ENCODE peak calls at places on chromosome 3, in six cellular contexts. H, B, V, K, P and O are unnamed samples.

GRCh38 chr3:182246870-182247269 is 535.1 kb downstream of the SOX2 start:
- ATAC-seq in H (no peak), B (no peak), V (no peak), K (no peak), P (no peak), O (no peak)

GRCh38 chr3:157906627-157907026 is 199.6 kb downstream of the SHOX2 start:
- ATAC-seq in H (no peak), B (no peak), V (no peak), K (no peak), P (no peak), O (no peak)

GRCh38 chr3:157572559-157573270 is 69.5 kb upstream of the VEPH1 start:
- ATAC-seq in H (peak; percentile 91), B (no peak), V (peak; percentile 93), K (peak; percentile 80), P (peak; percentile 91), O (peak; percentile 55)

GRCh38 chr3:168094580-168094876 is 1.2 kb downstream of the GOLIM4 start:
- ATAC-seq in H (no peak), B (peak; percentile 7), V (no peak), K (peak; percentile 66), P (no peak), O (no peak)

GRCh38 chr3:195907730-195908438 is 467 bp downstream of the TNK2 start:
- ATAC-seq in H (peak; percentile 67), B (peak; percentile 60), V (peak; percentile 65), K (peak; percentile 51), P (peak; percentile 54), O (no peak)

GRCh38 chr3:42802876-42803799 is 1.2 kb downstream of the HIGD1A start:
- ATAC-seq in H (peak; percentile 5), B (no peak), V (peak; percentile 7), K (peak; percentile 1), P (peak; percentile 4), O (no peak)

GRCh38 chr3:137385922-137386321 is 378.2 kb upstream of the SOX14 start:
- ATAC-seq in H (no peak), B (no peak), V (no peak), K (no peak), P (no peak), O (no peak)

GRCh38 chr3:57287205-57287604 is 5.3 kb downstream of the ASB14 start:
- ATAC-seq in H (no peak), B (no peak), V (no peak), K (no peak), P (no peak), O (no peak)

GRCh38 chr3:141529256-141530132 is 42.7 kb downstream of the RASA2 start:
- ATAC-seq in H (no peak), B (no peak), V (no peak), K (no peak), P (no peak), O (no peak)

GRCh38 chr3:40961104-40961857 is 238.0 kb upstream of the CTNNB1 start:
- ATAC-seq in H (no peak), B (no peak), V (no peak), K (no peak), P (peak; percentile 90), O (no peak)

GRCh38 chr3:51995346-51996156 is at the start of gene RPL29:
- ATAC-seq in H (peak; percentile 91), B (peak; percentile 95), V (peak; percentile 81), K (peak; percentile 79), P (peak; percentile 92), O (peak; percentile 98)

GRCh38 chr3:194265505-194265892 is 85.6 kb downstream of the CPN2 start:
- ATAC-seq in H (no peak), B (peak; percentile 84), V (no peak), K (no peak), P (no peak), O (peak; percentile 86)

GRCh38 chr3:184592411-184593200 is 31.0 kb downstream of the EPHB3 start:
- ATAC-seq in H (peak; percentile 29), B (no peak), V (peak; percentile 22), K (peak; percentile 25), P (no peak), O (peak; percentile 19)

GRCh38 chr3:9934235-9934621 is 594 bp downstream of the CRELD1 start:
- ATAC-seq in H (peak; percentile 20), B (no peak), V (peak; percentile 29), K (peak; percentile 7), P (peak; percentile 8), O (no peak)

GRCh38 chr3:166934879-166935278 is 445.2 kb downstream of the ZBBX start:
- ATAC-seq in H (no peak), B (no peak), V (no peak), K (no peak), P (no peak), O (no peak)

GRCh38 chr3:12367346-12367745 is 78.5 kb downstream of the PPARG start:
- ATAC-seq in H (no peak), B (no peak), V (no peak), K (no peak), P (no peak), O (no peak)

GRCh38 chr3:185325946-185326791 is 36.8 kb upstream of the MAP3K13 start:
- ATAC-seq in H (no peak), B (no peak), V (peak; percentile 46), K (no peak), P (no peak), O (no peak)

GRCh38 chr3:112579232-112579631 is 17.4 kb downstream of the SLC35A5 start:
- ATAC-seq in H (no peak), B (no peak), V (no peak), K (no peak), P (no peak), O (no peak)

GRCh38 chr3:165805834-165806561 is 31.2 kb downstream of the BCHE start:
- ATAC-seq in H (peak; percentile 83), B (no peak), V (no peak), K (peak; percentile 92), P (peak; percentile 61), O (peak; percentile 79)

GRCh38 chr3:153209596-153209995 is 47.6 kb downstream of the RAP2B start:
- ATAC-seq in H (peak; percentile 33), B (peak; percentile 49), V (peak; percentile 76), K (no peak), P (no peak), O (peak; percentile 39)

GRCh38 chr3:45979378-45979777 is 16.2 kb downstream of the FYCO1 start:
- ATAC-seq in H (no peak), B (peak; percentile 28), V (no peak), K (no peak), P (peak; percentile 71), O (no peak)

GRCh38 chr3:157148123-157148889 is 11.6 kb downstream of the CCNL1 start:
- ATAC-seq in H (no peak), B (no peak), V (peak; percentile 16), K (peak; percentile 9), P (peak; percentile 45), O (no peak)

GRCh38 chr3:125306620-125307019 is 68.5 kb downstream of the ZNF148 start:
- ATAC-seq in H (no peak), B (no peak), V (no peak), K (peak; percentile 39), P (no peak), O (no peak)

GRCh38 chr3:141477224-141477623 is 9.6 kb upstream of the RASA2 start:
- ATAC-seq in H (peak; percentile 92), B (no peak), V (peak; percentile 80), K (peak; percentile 61), P (no peak), O (no peak)

DNA sequence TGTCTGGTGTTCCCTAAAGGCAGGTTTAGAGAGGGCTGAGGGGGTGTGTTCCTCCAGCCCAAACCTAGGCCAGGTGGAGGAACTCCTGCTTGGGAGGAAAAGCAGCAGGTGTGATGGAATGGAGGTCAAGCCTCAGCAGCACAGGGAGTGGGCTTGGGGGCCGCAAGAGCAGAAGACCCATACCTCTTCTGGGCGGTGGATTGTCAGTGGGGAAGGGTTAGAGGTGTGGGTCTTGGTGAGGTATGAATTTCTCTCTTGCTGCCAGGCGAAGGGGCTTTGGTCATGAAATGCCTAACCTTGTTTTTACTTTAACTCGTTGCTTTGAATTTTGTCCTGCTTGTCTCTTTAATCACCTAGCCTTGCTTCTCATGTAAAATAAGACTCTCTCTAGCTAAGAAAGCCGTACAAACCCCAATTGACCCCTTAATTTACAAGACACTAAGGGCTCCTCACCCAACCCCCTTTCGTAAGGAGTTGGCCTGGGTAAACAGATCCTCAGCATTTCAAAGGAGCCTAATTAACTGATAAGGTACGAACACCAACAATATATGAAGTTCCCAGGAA is 38.9 kb downstream of the DHX30 start:
- ATAC-seq in H (no peak), B (no peak), V (no peak), K (no peak), P (no peak), O (no peak)
- TF ChIP-seq EP300 in H (no peak), B (no peak), V (no peak), K (no peak), P (no peak), O (no peak)

DNA sequence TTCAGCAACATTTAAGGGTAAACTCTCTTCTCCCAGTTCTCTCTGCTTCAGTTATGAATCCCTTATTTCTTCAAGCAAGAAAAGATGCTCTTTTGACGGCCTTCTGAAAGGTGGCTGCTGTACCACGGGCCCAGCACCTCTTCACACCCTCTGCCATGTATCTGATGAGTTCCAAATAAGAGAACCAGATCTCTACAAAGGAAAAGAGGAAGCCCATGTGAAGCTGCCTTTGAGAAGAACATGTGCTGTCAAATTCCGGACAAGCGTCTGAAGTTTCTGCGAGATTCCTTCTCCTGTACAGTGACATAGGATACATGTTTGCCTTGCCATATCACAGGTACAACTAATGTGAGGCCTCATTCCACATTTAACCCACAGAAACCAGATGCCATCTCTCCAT is 59.2 kb downstream of the SH3BP5 start:
- ATAC-seq in H (no peak), B (no peak), V (no peak), K (no peak), P (no peak), O (no peak)
- H3K4me1 ChIP-seq in H (peaks cover 20% of the 10 kb centered on the region), B (peaks cover 52% of the 10 kb centered on the region), V (peaks cover 43% of the 10 kb centered on the region), K (no peaks in the 10 kb centered on the region), P (peaks cover 37% of the 10 kb centered on the region), O (peaks cover 13% of the 10 kb centered on the region)

DNA sequence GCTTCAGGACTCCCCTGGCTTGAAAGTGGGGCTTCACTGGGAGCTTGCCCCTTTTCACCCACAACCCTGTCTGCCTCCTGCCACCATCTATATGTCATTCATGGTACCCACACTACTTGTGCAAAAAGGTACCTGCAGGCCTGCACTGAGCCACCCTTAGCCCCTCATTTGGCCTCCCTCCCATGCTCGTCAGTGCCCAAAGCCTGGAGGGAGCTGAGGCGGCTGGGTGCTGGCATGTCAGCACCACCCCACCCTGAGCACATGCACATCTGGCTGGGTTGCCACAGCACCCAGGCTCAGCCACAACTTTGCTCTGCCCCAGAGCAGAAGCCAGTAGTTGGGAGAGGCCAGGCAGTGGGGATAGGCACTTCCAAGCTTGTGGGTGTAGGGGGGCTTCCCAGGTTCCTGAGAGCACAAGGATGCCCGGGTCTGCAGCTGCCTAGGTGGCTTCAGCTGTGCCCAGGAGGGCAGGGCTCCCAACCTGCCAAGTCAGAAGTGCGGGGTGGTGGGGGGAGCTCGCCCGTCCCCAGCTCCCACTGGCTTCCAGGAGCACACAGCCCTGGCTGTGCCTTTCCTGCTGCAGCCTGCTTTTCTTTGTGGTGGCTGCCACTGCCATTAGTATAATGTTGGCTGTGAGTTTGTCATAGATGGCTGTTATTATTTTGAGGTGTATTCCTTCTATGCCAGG is 1054.6 kb upstream of the EPHA6 start:
- ATAC-seq in H (no peak), B (peak; percentile 57), V (no peak), K (no peak), P (no peak), O (peak; percentile 22)
- TF ChIP-seq EP300 in H (no peak), B (no peak), V (no peak), K (no peak), P (no peak), O (no peak)

DNA sequence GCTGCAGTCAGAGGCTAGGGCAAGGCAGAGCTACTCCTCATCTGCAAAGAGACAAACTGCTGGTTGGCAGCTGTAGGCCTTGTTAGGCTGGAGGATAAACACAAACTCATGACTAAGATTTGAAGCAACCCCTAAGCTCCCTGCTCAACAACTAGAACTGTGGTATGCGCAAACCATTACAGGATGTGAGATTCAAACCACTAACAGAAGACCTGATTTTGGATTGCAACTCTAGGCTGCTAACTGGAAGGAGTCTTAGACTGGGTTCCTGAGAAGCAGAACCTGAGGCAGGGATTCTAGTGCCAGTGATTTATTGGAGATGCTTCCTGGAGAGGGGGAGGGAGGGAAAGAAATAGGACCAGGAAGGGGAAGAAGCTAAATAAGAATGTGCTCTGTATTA is 22.5 kb downstream of the CCR4 start:
- ATAC-seq in H (no peak), B (no peak), V (no peak), K (no peak), P (peak; percentile 93), O (no peak)
- H3K4me1 ChIP-seq in H (peaks cover 12% of the 10 kb centered on the region), B (peaks cover 4% of the 10 kb centered on the region), V (peaks cover 5% of the 10 kb centered on the region), K (peaks cover 15% of the 10 kb centered on the region), P (peaks cover 6% of the 10 kb centered on the region), O (no peaks in the 10 kb centered on the region)